ENCODE peak calls at places on chromosomes 7 and 10, in four cellular contexts. One of them, this sample, is unnamed.
A peak's percentile ranks its signal among the peaks of the same experiment; 100 is the strongest.

GRCh38 chr7:12458520-12459131 is 55.0 kb upstream of the VWDE start:
- DNase-seq in thoracic aorta: no peak
- DNase-seq in tibial artery: no peak
- DNase-seq in body of pancreas: no peak
- DNase-seq in this sample: no peak

GRCh38 chr7:159031135-159031701 is 113.4 kb downstream of the VIPR2 start:
- DNase-seq in thoracic aorta: no peak
- DNase-seq in tibial artery: peak; percentile 96
- DNase-seq in body of pancreas: no peak
- DNase-seq in this sample: no peak

GRCh38 chr7:1664711-1665591 is 5.1 kb upstream of the ELFN1 start:
- DNase-seq in thoracic aorta: no peak
- DNase-seq in tibial artery: peak; percentile 67
- DNase-seq in body of pancreas: peak; percentile 64
- DNase-seq in this sample: peak; percentile 68

GRCh38 chr10:92688927-92689662 is 660 bp upstream of the HHEX start:
- DNase-seq in thoracic aorta: no peak
- DNase-seq in tibial artery: peak; percentile 75
- DNase-seq in body of pancreas: peak; percentile 51
- DNase-seq in this sample: peak; percentile 69

GRCh38 chr10:97607076-97607635 is 17.6 kb downstream of the C10orf62 start:
- DNase-seq in thoracic aorta: no peak
- DNase-seq in tibial artery: no peak
- DNase-seq in body of pancreas: no peak
- DNase-seq in this sample: no peak

GRCh38 chr10:121459765-121460453 is 138.3 kb downstream of the FGFR2 start:
- DNase-seq in thoracic aorta: peak; percentile 7
- DNase-seq in tibial artery: peak; percentile 75
- DNase-seq in body of pancreas: no peak
- DNase-seq in this sample: no peak

GRCh38 chr10:34139559-34139958 is 675.5 kb downstream of the PARD3 start:
- DNase-seq in thoracic aorta: no peak
- DNase-seq in tibial artery: no peak
- DNase-seq in body of pancreas: no peak
- DNase-seq in this sample: no peak

GRCh38 chr7:131057015-131057518 is 270.6 kb upstream of the MKLN1 start:
- DNase-seq in thoracic aorta: no peak
- DNase-seq in tibial artery: no peak
- DNase-seq in body of pancreas: no peak
- DNase-seq in this sample: no peak

GRCh38 chr10:68423522-68423921 is 16.4 kb upstream of the RUFY2 start:
- DNase-seq in thoracic aorta: no peak
- DNase-seq in tibial artery: no peak
- DNase-seq in body of pancreas: no peak
- DNase-seq in this sample: no peak

GRCh38 chr10:129833988-129834387 is 130.1 kb downstream of the EBF3 start:
- DNase-seq in thoracic aorta: no peak
- DNase-seq in tibial artery: no peak
- DNase-seq in body of pancreas: no peak
- DNase-seq in this sample: no peak

GRCh38 chr10:60555710-60556109 is 166.0 kb upstream of the ANK3 start:
- DNase-seq in thoracic aorta: no peak
- DNase-seq in tibial artery: no peak
- DNase-seq in body of pancreas: no peak
- DNase-seq in this sample: no peak

GRCh38 chr7:1749864-1750466 is 79.9 kb downstream of the ELFN1 start:
- DNase-seq in thoracic aorta: no peak
- DNase-seq in tibial artery: no peak
- DNase-seq in body of pancreas: no peak
- DNase-seq in this sample: no peak

GRCh38 chr7:99860281-99861127 is 16.3 kb downstream of the OR2AE1 start:
- DNase-seq in thoracic aorta: peak; percentile 45
- DNase-seq in tibial artery: peak; percentile 81
- DNase-seq in body of pancreas: peak; percentile 28
- DNase-seq in this sample: peak; percentile 93

GRCh38 chr10:112203328-112204076 is 19.9 kb upstream of the GPAM start:
- DNase-seq in thoracic aorta: no peak
- DNase-seq in tibial artery: no peak
- DNase-seq in body of pancreas: no peak
- DNase-seq in this sample: no peak

GRCh38 chr7:27453702-27454405 is 208.8 kb downstream of the HIBADH start:
- DNase-seq in thoracic aorta: no peak
- DNase-seq in tibial artery: no peak
- DNase-seq in body of pancreas: no peak
- DNase-seq in this sample: no peak

GRCh38 chr10:82150123-82150900 is 275.3 kb downstream of the NRG3 start:
- DNase-seq in thoracic aorta: no peak
- DNase-seq in tibial artery: no peak
- DNase-seq in body of pancreas: peak; percentile 30
- DNase-seq in this sample: no peak

GRCh38 chr7:30177186-30177585 is 42.4 kb downstream of the MTURN start:
- DNase-seq in thoracic aorta: no peak
- DNase-seq in tibial artery: no peak
- DNase-seq in body of pancreas: no peak
- DNase-seq in this sample: no peak

GRCh38 chr7:157827045-157827862 is 490.4 kb downstream of the DNAJB6 start:
- DNase-seq in thoracic aorta: no peak
- DNase-seq in tibial artery: no peak
- DNase-seq in body of pancreas: no peak
- DNase-seq in this sample: no peak

GRCh38 chr7:157827863-157828160 is 491.0 kb downstream of the DNAJB6 start:
- DNase-seq in thoracic aorta: no peak
- DNase-seq in tibial artery: no peak
- DNase-seq in body of pancreas: no peak
- DNase-seq in this sample: no peak

GRCh38 chr7:157825325-157825724 is 488.5 kb downstream of the DNAJB6 start:
- DNase-seq in thoracic aorta: no peak
- DNase-seq in tibial artery: no peak
- DNase-seq in body of pancreas: no peak
- DNase-seq in this sample: no peak

GRCh38 chr7:157828190-157828589 is 491.4 kb downstream of the DNAJB6 start:
- DNase-seq in thoracic aorta: no peak
- DNase-seq in tibial artery: no peak
- DNase-seq in body of pancreas: no peak
- DNase-seq in this sample: no peak

GRCh38 chr7:157826566-157826965 is 489.8 kb downstream of the DNAJB6 start:
- DNase-seq in thoracic aorta: no peak
- DNase-seq in tibial artery: no peak
- DNase-seq in body of pancreas: no peak
- DNase-seq in this sample: no peak
- H3K9me3 ChIP-seq in thoracic aorta: no peaks in the 10 kb centered on the region
- H3K9me3 ChIP-seq in tibial artery: no peaks in the 10 kb centered on the region
- H3K9me3 ChIP-seq in body of pancreas: no peaks in the 10 kb centered on the region
- H3K9me3 ChIP-seq in this sample: no peaks in the 10 kb centered on the region

GRCh38 chr10:80517416-80518142 is 20.1 kb upstream of the SH2D4B start:
- DNase-seq in thoracic aorta: no peak
- DNase-seq in tibial artery: no peak
- DNase-seq in body of pancreas: no peak
- DNase-seq in this sample: no peak

GRCh38 chr10:80516506-80517075 is 21.1 kb upstream of the SH2D4B start:
- DNase-seq in thoracic aorta: no peak
- DNase-seq in tibial artery: peak; percentile 42
- DNase-seq in body of pancreas: no peak
- DNase-seq in this sample: no peak

GRCh38 chr10:80515511-80515910 is 22.2 kb upstream of the SH2D4B start:
- DNase-seq in thoracic aorta: no peak
- DNase-seq in tibial artery: peak; percentile 35
- DNase-seq in body of pancreas: no peak
- DNase-seq in this sample: no peak

GRCh38 chr10:80518143-80518806 is 19.4 kb upstream of the SH2D4B start:
- DNase-seq in thoracic aorta: no peak
- DNase-seq in tibial artery: no peak
- DNase-seq in body of pancreas: no peak
- DNase-seq in this sample: no peak

GRCh38 chr10:80515941-80516340 is 21.8 kb upstream of the SH2D4B start:
- DNase-seq in thoracic aorta: no peak
- DNase-seq in tibial artery: peak; percentile 53
- DNase-seq in body of pancreas: no peak
- DNase-seq in this sample: no peak
- TF ChIP-seq CTCF in thoracic aorta: no peak
- TF ChIP-seq CTCF in tibial artery: no peak
- TF ChIP-seq CTCF in body of pancreas: no peak
- TF ChIP-seq CTCF in this sample: no peak

DNA sequence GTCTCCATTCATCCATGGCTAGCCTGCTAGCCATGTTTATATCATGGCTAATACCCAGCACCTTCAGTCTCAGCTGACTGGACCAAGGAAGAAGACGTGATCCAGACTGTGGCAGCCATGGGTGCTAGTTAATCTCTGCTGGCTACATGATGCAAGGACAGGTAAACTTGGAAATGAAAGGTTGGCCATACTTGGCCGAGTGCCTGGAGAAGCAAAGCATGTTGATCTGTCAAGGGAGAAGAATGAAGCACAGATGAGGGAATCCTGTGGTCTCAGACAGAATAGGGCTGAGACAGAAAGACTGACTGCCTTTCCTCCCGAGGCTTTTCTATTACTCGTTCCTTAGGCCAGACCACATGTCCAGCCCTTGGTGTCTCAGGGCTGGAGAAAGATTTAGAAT is 41.1 kb downstream of the CPVL start:
- DNase-seq in thoracic aorta: no peak
- DNase-seq in tibial artery: no peak
- DNase-seq in body of pancreas: no peak
- DNase-seq in this sample: no peak
- H3K9me3 ChIP-seq in thoracic aorta: no peaks in the 10 kb centered on the region
- H3K9me3 ChIP-seq in tibial artery: no peaks in the 10 kb centered on the region
- H3K9me3 ChIP-seq in body of pancreas: no peaks in the 10 kb centered on the region
- H3K9me3 ChIP-seq in this sample: no peaks in the 10 kb centered on the region

GRCh38 chr7:19378340-19378704 is 233.1 kb upstream of the FERD3L start:
- DNase-seq in thoracic aorta: no peak
- DNase-seq in tibial artery: no peak
- DNase-seq in body of pancreas: no peak
- DNase-seq in this sample: no peak
- TF ChIP-seq CTCF in thoracic aorta: no peak
- TF ChIP-seq CTCF in tibial artery: no peak
- TF ChIP-seq CTCF in body of pancreas: no peak
- TF ChIP-seq CTCF in this sample: no peak

DNA sequence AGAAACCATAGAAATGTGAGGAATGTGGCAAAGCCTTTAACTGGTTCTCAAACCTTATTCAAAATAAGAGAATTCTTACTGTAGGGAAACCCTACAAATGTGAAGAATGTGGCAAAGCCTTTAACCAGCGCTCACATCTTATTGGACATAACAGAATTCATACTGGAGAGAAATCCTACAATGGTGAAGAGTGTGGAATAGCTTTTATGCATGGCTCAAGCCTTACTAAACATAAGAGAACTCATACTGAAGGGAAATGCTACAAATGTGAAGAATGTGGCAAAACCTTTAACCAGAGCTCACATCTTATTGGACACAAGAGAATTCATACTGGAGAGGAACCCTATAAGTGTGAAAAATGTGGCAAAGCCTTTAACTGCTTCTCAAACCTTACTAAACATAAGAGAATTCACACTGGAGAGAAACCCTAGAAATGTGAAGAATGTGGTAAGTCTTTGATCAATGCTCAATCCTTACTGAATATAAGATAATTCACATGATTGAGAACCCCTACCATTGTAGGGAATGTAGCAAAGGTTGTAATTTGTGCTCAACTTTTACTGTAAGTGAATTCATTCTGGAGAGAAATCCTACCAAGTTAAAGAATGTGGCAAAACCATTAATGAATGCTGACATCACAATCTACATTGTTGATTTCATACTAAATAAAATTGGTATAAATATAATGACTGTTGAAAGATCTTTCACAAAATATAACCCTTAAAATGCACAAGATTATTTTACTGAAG is 142.5 kb upstream of the ZNF479 start:
- DNase-seq in thoracic aorta: no peak
- DNase-seq in tibial artery: no peak
- DNase-seq in body of pancreas: no peak
- DNase-seq in this sample: no peak
- H3K9me3 ChIP-seq in thoracic aorta: peaks cover 33% of the 10 kb centered on the region
- H3K9me3 ChIP-seq in tibial artery: peaks cover 38% of the 10 kb centered on the region
- H3K9me3 ChIP-seq in body of pancreas: no peaks in the 10 kb centered on the region
- H3K9me3 ChIP-seq in this sample: peaks cover 43% of the 10 kb centered on the region

GRCh38 chr10:73910401-73910763 is 550 bp upstream of the PLAU start:
- DNase-seq in thoracic aorta: no peak
- DNase-seq in tibial artery: no peak
- DNase-seq in body of pancreas: no peak
- DNase-seq in this sample: no peak
- TF ChIP-seq CTCF in thoracic aorta: no peak
- TF ChIP-seq CTCF in tibial artery: no peak
- TF ChIP-seq CTCF in body of pancreas: no peak
- TF ChIP-seq CTCF in this sample: no peak

GRCh38 chr7:157952050-157952667 is 615.4 kb downstream of the DNAJB6 start:
- DNase-seq in thoracic aorta: no peak
- DNase-seq in tibial artery: no peak
- DNase-seq in body of pancreas: no peak
- DNase-seq in this sample: no peak
- H3K9me3 ChIP-seq in thoracic aorta: peaks cover 6% of the 10 kb centered on the region
- H3K9me3 ChIP-seq in tibial artery: peaks cover 26% of the 10 kb centered on the region
- H3K9me3 ChIP-seq in body of pancreas: no peaks in the 10 kb centered on the region
- H3K9me3 ChIP-seq in this sample: no peaks in the 10 kb centered on the region

This sample was measured in ascending aorta.